ENCODE peak calls at places on chromosome 7, in ten cellular contexts. One of them, this sample, is unnamed.

GRCh38 chr7:51255536-51256243 is 60.9 kb downstream of the COBL start:
- DNase-seq in body of pancreas: no peak
- DNase-seq in dorsolateral prefrontal cortex: no peak
- DNase-seq in kidney epithelial cell: no peak
- DNase-seq in Peyer's patch: peak; percentile 26
- DNase-seq in stomach: no peak
- DNase-seq in hepatocyte: no peak
- DNase-seq in Panc1: no peak
- DNase-seq in SK-N-SH: no peak
- DNase-seq in astrocyte: no peak
- DNase-seq in this sample: peak; percentile 40

GRCh38 chr7:116393654-116394053 is 105.9 kb upstream of the CAV2 start:
- DNase-seq in dorsolateral prefrontal cortex: no peak
- DNase-seq in Panc1: no peak
- DNase-seq in hepatocyte: no peak
- DNase-seq in astrocyte: peak; percentile 29
- DNase-seq in Peyer's patch: no peak
- DNase-seq in body of pancreas: no peak
- DNase-seq in stomach: no peak
- DNase-seq in SK-N-SH: no peak
- DNase-seq in kidney epithelial cell: no peak
- DNase-seq in this sample: no peak

GRCh38 chr7:32573110-32573687 is 77.9 kb downstream of the AVL9 start:
- DNase-seq in SK-N-SH: no peak
- DNase-seq in kidney epithelial cell: no peak
- DNase-seq in dorsolateral prefrontal cortex: no peak
- DNase-seq in body of pancreas: no peak
- DNase-seq in Panc1: no peak
- DNase-seq in hepatocyte: no peak
- DNase-seq in stomach: no peak
- DNase-seq in astrocyte: no peak
- DNase-seq in Peyer's patch: no peak
- DNase-seq in this sample: no peak

GRCh38 chr7:88293866-88294265 is 12.8 kb downstream of the STEAP4 start:
- DNase-seq in kidney epithelial cell: no peak
- DNase-seq in Panc1: no peak
- DNase-seq in SK-N-SH: no peak
- DNase-seq in Peyer's patch: no peak
- DNase-seq in body of pancreas: no peak
- DNase-seq in astrocyte: no peak
- DNase-seq in dorsolateral prefrontal cortex: no peak
- DNase-seq in hepatocyte: no peak
- DNase-seq in stomach: no peak
- DNase-seq in this sample: no peak

GRCh38 chr7:23017303-23017702 is 3.4 kb upstream of the HYCC1 start:
- DNase-seq in dorsolateral prefrontal cortex: no peak
- DNase-seq in body of pancreas: no peak
- DNase-seq in astrocyte: no peak
- DNase-seq in Peyer's patch: no peak
- DNase-seq in hepatocyte: no peak
- DNase-seq in stomach: no peak
- DNase-seq in kidney epithelial cell: no peak
- DNase-seq in Panc1: no peak
- DNase-seq in SK-N-SH: no peak
- DNase-seq in this sample: no peak

GRCh38 chr7:120337308-120337907 is 64.4 kb downstream of the KCND2 start:
- DNase-seq in kidney epithelial cell: no peak
- DNase-seq in SK-N-SH: peak; percentile 25
- DNase-seq in dorsolateral prefrontal cortex: no peak
- DNase-seq in Panc1: no peak
- DNase-seq in astrocyte: no peak
- DNase-seq in body of pancreas: no peak
- DNase-seq in stomach: no peak
- DNase-seq in Peyer's patch: no peak
- DNase-seq in hepatocyte: peak; percentile 34
- DNase-seq in this sample: no peak

GRCh38 chr7:116924741-116925140 is 28.6 kb upstream of the ST7 start:
- DNase-seq in hepatocyte: no peak
- DNase-seq in kidney epithelial cell: no peak
- DNase-seq in body of pancreas: no peak
- DNase-seq in SK-N-SH: no peak
- DNase-seq in Panc1: no peak
- DNase-seq in stomach: no peak
- DNase-seq in dorsolateral prefrontal cortex: no peak
- DNase-seq in Peyer's patch: no peak
- DNase-seq in astrocyte: peak; percentile 55
- DNase-seq in this sample: no peak

GRCh38 chr7:103987455-103987854 is 2.0 kb downstream of the RELN start:
- DNase-seq in astrocyte: no peak
- DNase-seq in stomach: no peak
- DNase-seq in kidney epithelial cell: no peak
- DNase-seq in SK-N-SH: no peak
- DNase-seq in Panc1: no peak
- DNase-seq in Peyer's patch: no peak
- DNase-seq in hepatocyte: no peak
- DNase-seq in dorsolateral prefrontal cortex: no peak
- DNase-seq in body of pancreas: no peak
- DNase-seq in this sample: no peak

GRCh38 chr7:3218561-3219225 is 82.4 kb upstream of the SDK1 start:
- DNase-seq in Peyer's patch: no peak
- DNase-seq in dorsolateral prefrontal cortex: no peak
- DNase-seq in astrocyte: peak; percentile 50
- DNase-seq in stomach: no peak
- DNase-seq in hepatocyte: no peak
- DNase-seq in kidney epithelial cell: no peak
- DNase-seq in SK-N-SH: no peak
- DNase-seq in Panc1: no peak
- DNase-seq in body of pancreas: peak; percentile 23
- DNase-seq in this sample: no peak

GRCh38 chr7:2926898-2927405 is 82.8 kb upstream of the GNA12 start:
- DNase-seq in Peyer's patch: peak; percentile 26
- DNase-seq in hepatocyte: no peak
- DNase-seq in astrocyte: no peak
- DNase-seq in kidney epithelial cell: no peak
- DNase-seq in stomach: no peak
- DNase-seq in body of pancreas: peak; percentile 1
- DNase-seq in SK-N-SH: peak; percentile 17
- DNase-seq in Panc1: no peak
- DNase-seq in dorsolateral prefrontal cortex: peak; percentile 10
- DNase-seq in this sample: no peak

GRCh38 chr7:4882169-4882741 is 1.3 kb downstream of the RADIL start:
- DNase-seq in dorsolateral prefrontal cortex: no peak
- DNase-seq in stomach: peak; percentile 30
- DNase-seq in astrocyte: peak; percentile 41
- DNase-seq in hepatocyte: peak; percentile 55
- DNase-seq in SK-N-SH: peak; percentile 88
- DNase-seq in Peyer's patch: peak; percentile 57
- DNase-seq in body of pancreas: peak; percentile 61
- DNase-seq in Panc1: no peak
- DNase-seq in kidney epithelial cell: no peak
- DNase-seq in this sample: peak; percentile 93

GRCh38 chr7:14305233-14305866 is 315.9 kb upstream of the ETV1 start:
- DNase-seq in stomach: no peak
- DNase-seq in Panc1: no peak
- DNase-seq in Peyer's patch: no peak
- DNase-seq in kidney epithelial cell: no peak
- DNase-seq in hepatocyte: no peak
- DNase-seq in dorsolateral prefrontal cortex: no peak
- DNase-seq in astrocyte: no peak
- DNase-seq in body of pancreas: no peak
- DNase-seq in SK-N-SH: no peak
- DNase-seq in this sample: no peak

DNA sequence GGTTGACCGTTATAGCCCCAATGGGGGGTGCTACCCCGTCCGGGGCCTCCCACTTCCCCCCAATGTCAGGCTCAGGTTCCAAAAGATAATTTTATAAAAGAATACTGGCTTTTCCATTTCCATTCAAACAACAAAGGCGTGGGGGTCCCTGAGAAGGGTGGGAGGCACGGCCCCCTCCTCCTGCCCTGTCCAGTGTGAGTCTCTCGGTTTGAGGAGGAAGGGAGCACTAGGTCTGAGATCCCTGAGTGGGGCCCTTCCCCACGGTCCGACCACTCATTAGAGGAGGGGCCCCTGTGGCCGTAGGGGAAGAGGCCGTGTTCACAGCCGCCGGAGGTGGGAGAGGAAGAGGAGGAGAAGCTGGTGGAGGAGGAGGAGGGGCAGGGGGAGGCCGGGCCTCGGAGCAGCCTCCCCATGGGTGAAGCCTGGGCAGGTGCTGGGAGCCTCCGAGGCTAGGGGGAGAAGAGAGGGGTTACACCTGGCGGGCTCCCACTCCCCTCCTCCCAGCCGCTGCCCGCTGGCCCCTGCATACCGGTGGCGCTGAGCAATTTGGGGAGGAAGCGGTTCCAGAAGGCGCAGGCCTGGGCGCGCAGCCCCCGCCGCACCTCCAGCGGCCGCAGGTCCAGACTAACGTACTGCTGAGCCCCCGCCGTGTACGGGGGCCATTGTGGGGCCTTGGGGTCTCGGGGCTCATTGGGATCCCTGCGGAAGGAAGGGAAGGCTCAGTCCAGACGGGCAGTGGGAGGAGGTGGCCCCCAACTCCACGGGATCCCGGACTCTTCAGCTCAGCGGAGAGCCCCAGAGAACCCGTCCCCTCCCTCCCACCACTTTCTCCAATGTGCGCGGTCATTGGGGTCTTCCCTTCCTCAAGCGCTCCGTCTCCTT is 1.4 kb upstream of the UFSP1 start:
- DNase-seq in stomach: no peak
- DNase-seq in Peyer's patch: no peak
- DNase-seq in hepatocyte: no peak
- DNase-seq in dorsolateral prefrontal cortex: no peak
- DNase-seq in kidney epithelial cell: no peak
- DNase-seq in Panc1: no peak
- DNase-seq in astrocyte: no peak
- DNase-seq in SK-N-SH: no peak
- DNase-seq in body of pancreas: no peak
- DNase-seq in this sample: no peak
- H3K4me3 ChIP-seq in stomach: peak overlapping the region; percentile 68
- H3K4me3 ChIP-seq in Peyer's patch: peak overlapping the region; percentile 57
- H3K4me3 ChIP-seq in hepatocyte: peak overlapping the region; percentile 43
- H3K4me3 ChIP-seq in dorsolateral prefrontal cortex: peak overlapping the region; percentile 69
- H3K4me3 ChIP-seq in kidney epithelial cell: peak overlapping the region; percentile 41
- H3K4me3 ChIP-seq in Panc1: peak overlapping the region; percentile 62
- H3K4me3 ChIP-seq in astrocyte: peak overlapping the region; percentile 45
- H3K4me3 ChIP-seq in SK-N-SH: peak overlapping the region; percentile 71
- H3K4me3 ChIP-seq in body of pancreas: no peak overlapping the region
- H3K4me3 ChIP-seq in this sample: peak overlapping the region; percentile 50

GRCh38 chr7:20777377-20778062 is 9.2 kb downstream of the SP8 start:
- DNase-seq in SK-N-SH: no peak
- DNase-seq in astrocyte: no peak
- DNase-seq in dorsolateral prefrontal cortex: no peak
- DNase-seq in kidney epithelial cell: no peak
- DNase-seq in Peyer's patch: no peak
- DNase-seq in body of pancreas: no peak
- DNase-seq in hepatocyte: no peak
- DNase-seq in stomach: no peak
- DNase-seq in Panc1: no peak
- DNase-seq in this sample: no peak
- H3K27me3 ChIP-seq in SK-N-SH: peaks cover 77% of the 10 kb centered on the region
- H3K27me3 ChIP-seq in astrocyte: peaks cover 60% of the 10 kb centered on the region
- H3K27me3 ChIP-seq in dorsolateral prefrontal cortex: peaks cover 99% of the 10 kb centered on the region
- H3K27me3 ChIP-seq in kidney epithelial cell: peaks cover 47% of the 10 kb centered on the region
- H3K27me3 ChIP-seq in Peyer's patch: peaks cover 21% of the 10 kb centered on the region
- H3K27me3 ChIP-seq in body of pancreas: peaks cover 53% of the 10 kb centered on the region
- H3K27me3 ChIP-seq in hepatocyte: peaks cover 86% of the 10 kb centered on the region
- H3K27me3 ChIP-seq in stomach: peaks cover 100% of the 10 kb centered on the region
- H3K27me3 ChIP-seq in Panc1: peaks cover 44% of the 10 kb centered on the region
- H3K27me3 ChIP-seq in this sample: peaks cover 46% of the 10 kb centered on the region

DNA sequence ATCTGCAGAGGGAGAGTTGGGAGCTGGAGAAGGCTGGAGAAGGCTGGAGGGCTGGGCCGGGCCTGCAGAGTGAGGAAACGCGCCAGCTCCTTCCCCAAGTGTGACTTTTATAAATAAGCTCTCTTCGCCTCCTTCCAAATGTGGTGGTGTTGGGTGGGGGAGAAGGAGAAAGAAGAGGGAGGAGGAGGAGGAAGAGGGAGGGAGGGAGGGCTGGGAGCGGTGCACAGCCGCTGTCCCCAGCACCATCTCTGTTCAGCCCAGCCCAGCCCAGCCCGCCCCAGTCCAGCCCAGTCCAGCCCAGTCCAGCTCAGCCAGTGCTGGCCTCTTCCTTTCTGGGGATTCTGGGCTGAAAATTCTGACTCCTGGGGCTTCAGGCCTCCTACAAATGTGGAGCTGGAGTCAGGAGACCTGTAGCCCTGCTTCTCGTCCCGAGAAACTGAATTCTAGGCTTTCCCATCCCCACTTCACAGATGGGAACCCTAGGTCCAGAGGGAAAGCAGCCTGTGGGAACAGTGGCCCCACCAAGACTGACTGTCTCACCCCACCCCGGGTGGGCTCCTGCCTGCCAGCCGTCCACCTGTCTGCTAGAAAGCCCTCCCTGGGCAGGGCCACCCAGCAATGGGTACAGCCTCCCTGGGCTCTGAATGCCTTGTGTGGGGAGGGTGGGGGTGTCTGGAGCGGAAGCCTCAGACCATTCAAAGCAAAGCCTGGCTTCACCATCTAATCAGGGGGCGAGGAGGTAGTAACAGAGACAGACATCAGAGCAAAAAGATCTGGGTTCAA is 2.3 kb downstream of the STX1A start:
- DNase-seq in kidney epithelial cell: no peak
- DNase-seq in dorsolateral prefrontal cortex: no peak
- DNase-seq in Peyer's patch: no peak
- DNase-seq in Panc1: no peak
- DNase-seq in astrocyte: peak; percentile 47
- DNase-seq in SK-N-SH: no peak
- DNase-seq in body of pancreas: no peak
- DNase-seq in stomach: no peak
- DNase-seq in hepatocyte: peak; percentile 16
- DNase-seq in this sample: no peak
- H3K4me3 ChIP-seq in kidney epithelial cell: peak overlapping the region; percentile 2
- H3K4me3 ChIP-seq in dorsolateral prefrontal cortex: peak overlapping the region; percentile 87
- H3K4me3 ChIP-seq in Peyer's patch: no peak overlapping the region
- H3K4me3 ChIP-seq in Panc1: peak overlapping the region; percentile 96
- H3K4me3 ChIP-seq in astrocyte: peak overlapping the region; percentile 88
- H3K4me3 ChIP-seq in SK-N-SH: peak overlapping the region; percentile 87
- H3K4me3 ChIP-seq in body of pancreas: no peak overlapping the region
- H3K4me3 ChIP-seq in stomach: no peak overlapping the region
- H3K4me3 ChIP-seq in hepatocyte: no peak overlapping the region
- H3K4me3 ChIP-seq in this sample: no peak overlapping the region

DNA sequence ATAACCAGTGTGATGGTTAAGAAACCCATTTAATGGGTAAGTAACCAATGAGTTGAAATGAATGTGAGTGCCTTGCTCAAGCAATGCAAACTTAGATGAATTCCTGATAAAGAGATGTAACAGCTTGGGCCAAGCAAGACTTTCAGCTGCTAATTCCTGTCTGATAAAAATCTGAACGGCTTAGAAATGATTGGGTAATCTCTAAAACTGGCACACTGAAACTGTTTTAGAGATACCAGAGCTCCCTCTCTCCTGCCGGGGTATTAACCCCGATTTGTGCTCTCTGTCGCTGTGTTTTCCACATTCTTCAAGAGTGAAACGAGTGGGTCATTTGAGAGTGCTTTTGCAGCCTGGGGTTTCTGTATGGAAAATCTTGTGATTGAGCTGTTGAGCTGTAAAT is 534.9 kb upstream of the GALNT17 start:
- DNase-seq in Panc1: no peak
- DNase-seq in hepatocyte: no peak
- DNase-seq in astrocyte: no peak
- DNase-seq in SK-N-SH: no peak
- DNase-seq in stomach: no peak
- DNase-seq in kidney epithelial cell: no peak
- DNase-seq in Peyer's patch: no peak
- DNase-seq in dorsolateral prefrontal cortex: no peak
- DNase-seq in body of pancreas: no peak
- DNase-seq in this sample: no peak
- H3K27me3 ChIP-seq in Panc1: peaks cover 21% of the 10 kb centered on the region
- H3K27me3 ChIP-seq in hepatocyte: peaks cover 31% of the 10 kb centered on the region
- H3K27me3 ChIP-seq in astrocyte: peaks cover 27% of the 10 kb centered on the region
- H3K27me3 ChIP-seq in SK-N-SH: no peaks in the 10 kb centered on the region
- H3K27me3 ChIP-seq in stomach: peaks cover 21% of the 10 kb centered on the region
- H3K27me3 ChIP-seq in kidney epithelial cell: peaks cover 11% of the 10 kb centered on the region
- H3K27me3 ChIP-seq in Peyer's patch: no peaks in the 10 kb centered on the region
- H3K27me3 ChIP-seq in dorsolateral prefrontal cortex: no peaks in the 10 kb centered on the region
- H3K27me3 ChIP-seq in body of pancreas: no peaks in the 10 kb centered on the region
- H3K27me3 ChIP-seq in this sample: no peaks in the 10 kb centered on the region

This sample was measured in right atrium auricular region.